ENCODE peak calls at places on chromosome 17, in four cellular contexts. One of them, this sample, is unnamed.

GRCh38 chr17:45147581-45148182 is 593 bp upstream of the HEXIM1 start:
- DNase-seq in GOT3: peak; percentile 64
- DNase-seq in EL: peak; percentile 95
- DNase-seq in cardiac fibroblast: peak; percentile 96
- DNase-seq in this sample: peak; percentile 89

GRCh38 chr17:27956601-27957445 is 63.7 kb upstream of the LYRM9 start:
- DNase-seq in GOT3: no peak
- DNase-seq in EL: no peak
- DNase-seq in cardiac fibroblast: peak; percentile 24
- DNase-seq in this sample: no peak

GRCh38 chr17:49224198-49224996 is 6.2 kb downstream of the PHOSPHO1 start:
- DNase-seq in GOT3: no peak
- DNase-seq in EL: no peak
- DNase-seq in cardiac fibroblast: no peak
- DNase-seq in this sample: no peak

GRCh38 chr17:77601054-77601979 is 357.2 kb upstream of the TNRC6C start:
- DNase-seq in GOT3: no peak
- DNase-seq in EL: no peak
- DNase-seq in cardiac fibroblast: peak; percentile 11
- DNase-seq in this sample: no peak

GRCh38 chr17:72565758-72566157 is 444.9 kb downstream of the SOX9 start:
- DNase-seq in GOT3: no peak
- DNase-seq in EL: no peak
- DNase-seq in cardiac fibroblast: no peak
- DNase-seq in this sample: no peak

GRCh38 chr17:50638572-50638850 is 3.8 kb downstream of the ABCC3 start:
- DNase-seq in GOT3: peak; percentile 49
- DNase-seq in EL: peak; percentile 87
- DNase-seq in cardiac fibroblast: peak; percentile 80
- DNase-seq in this sample: peak; percentile 90

GRCh38 chr17:50426814-50427787 is 1.1 kb downstream of the ACSF2 start:
- DNase-seq in GOT3: no peak
- DNase-seq in EL: peak; percentile 51
- DNase-seq in cardiac fibroblast: peak; percentile 31
- DNase-seq in this sample: no peak

GRCh38 chr17:79977161-79977631 is 58.5 kb downstream of the TBC1D16 start:
- DNase-seq in GOT3: no peak
- DNase-seq in EL: no peak
- DNase-seq in cardiac fibroblast: no peak
- DNase-seq in this sample: no peak

GRCh38 chr17:37490638-37491614 is 1.2 kb downstream of the DUSP14 start:
- DNase-seq in GOT3: no peak
- DNase-seq in EL: peak; percentile 94
- DNase-seq in cardiac fibroblast: peak; percentile 89
- DNase-seq in this sample: peak; percentile 82

GRCh38 chr17:2207815-2208515 is 95.6 kb downstream of the SMG6 start:
- DNase-seq in GOT3: no peak
- DNase-seq in EL: no peak
- DNase-seq in cardiac fibroblast: no peak
- DNase-seq in this sample: no peak

GRCh38 chr17:9115446-9116265 is 94.3 kb downstream of the NTN1 start:
- DNase-seq in GOT3: no peak
- DNase-seq in EL: peak; percentile 78
- DNase-seq in cardiac fibroblast: peak; percentile 54
- DNase-seq in this sample: peak; percentile 81

GRCh38 chr17:41360291-41360995 is 9.2 kb downstream of the KRT33B start:
- DNase-seq in GOT3: no peak
- DNase-seq in EL: peak; percentile 89
- DNase-seq in cardiac fibroblast: no peak
- DNase-seq in this sample: peak; percentile 86

GRCh38 chr17:77049440-77049839 is 91.3 kb upstream of the SEC14L1 start:
- DNase-seq in GOT3: no peak
- DNase-seq in EL: peak; percentile 36
- DNase-seq in cardiac fibroblast: no peak
- DNase-seq in this sample: peak; percentile 33

GRCh38 chr17:65739026-65739425 is 177.6 kb upstream of the AXIN2 start:
- DNase-seq in GOT3: no peak
- DNase-seq in EL: no peak
- DNase-seq in cardiac fibroblast: no peak
- DNase-seq in this sample: no peak

GRCh38 chr17:9725575-9725974 is 65.8 kb downstream of the DHRS7C start:
- DNase-seq in GOT3: no peak
- DNase-seq in EL: no peak
- DNase-seq in cardiac fibroblast: no peak
- DNase-seq in this sample: peak; percentile 20

GRCh38 chr17:41692722-41693521 is 4.2 kb downstream of the EIF1 start:
- DNase-seq in GOT3: no peak
- DNase-seq in EL: peak; percentile 32
- DNase-seq in cardiac fibroblast: peak; percentile 43
- DNase-seq in this sample: no peak

GRCh38 chr17:77106874-77107358 is 33.9 kb upstream of the SEC14L1 start:
- DNase-seq in GOT3: no peak
- DNase-seq in EL: no peak
- DNase-seq in cardiac fibroblast: no peak
- DNase-seq in this sample: no peak

GRCh38 chr17:57988301-57989010 is 402 bp upstream of the VEZF1 start:
- DNase-seq in GOT3: peak; percentile 25
- DNase-seq in EL: peak; percentile 80
- DNase-seq in cardiac fibroblast: peak; percentile 64
- DNase-seq in this sample: peak; percentile 73

GRCh38 chr17:61405686-61406542 is 6.3 kb downstream of the TBX2 start:
- DNase-seq in GOT3: no peak
- DNase-seq in EL: no peak
- DNase-seq in cardiac fibroblast: peak; percentile 35
- DNase-seq in this sample: no peak

GRCh38 chr17:41895617-41896016 is 23.1 kb downstream of the ACLY start:
- DNase-seq in GOT3: no peak
- DNase-seq in EL: no peak
- DNase-seq in cardiac fibroblast: no peak
- DNase-seq in this sample: no peak

GRCh38 chr17:12053552-12053951 is 32.9 kb downstream of the MAP2K4 start:
- DNase-seq in GOT3: no peak
- DNase-seq in EL: no peak
- DNase-seq in cardiac fibroblast: no peak
- DNase-seq in this sample: no peak

GRCh38 chr17:49523196-49523595 is 28.1 kb downstream of the NGFR start:
- DNase-seq in GOT3: no peak
- DNase-seq in EL: no peak
- DNase-seq in cardiac fibroblast: no peak
- DNase-seq in this sample: no peak

GRCh38 chr17:48134912-48135480 is 27.4 kb downstream of the SNX11 start:
- DNase-seq in GOT3: no peak
- DNase-seq in EL: peak; percentile 30
- DNase-seq in cardiac fibroblast: no peak
- DNase-seq in this sample: no peak

This sample was measured in Daoy.